ENCODE peak calls at places on chromosome 6, in ten cellular contexts. Y is progenitor cell of endocrine pancreas; A is adrenal gland; P is OCI-LY7; O is fibroblast of the aortic adventitia; J is HCEC 1CT; S is HCT116; R is stimulated activated CD4-positive, alpha-beta T cell treated with anti-CD3 and anti-CD28 coated beads, Interleukin-2, amount 100 ng/mL, for 4 hours; C is substantia nigra; Q is HepG2. L is an unnamed sample.

GRCh38 chr6:117795234-117795633 is 111.8 kb upstream of the SLC35F1 start:
- DNase-seq in C (no peak), S (no peak), P (no peak), Y (no peak), A (no peak), J (no peak), Q (no peak), R (no peak), O (no peak), L (no peak)

GRCh38 chr6:39508513-39508912 is 186.0 kb upstream of the KCNK16 start:
- DNase-seq in O (no peak), Y (no peak), J (no peak), R (no peak), S (no peak), A (no peak), Q (no peak), P (no peak), C (no peak), L (no peak)

GRCh38 chr6:166771701-166772100 is 144.7 kb upstream of the RPS6KA2 start:
- DNase-seq in Y (no peak), S (no peak), C (no peak), A (no peak), O (no peak), R (no peak), P (no peak), J (no peak), Q (no peak), L (no peak)

GRCh38 chr6:129368076-129368475 is 341.9 kb downstream of the ARHGAP18 start:
- DNase-seq in C (no peak), P (no peak), A (no peak), Q (no peak), O (no peak), R (no peak), J (no peak), S (no peak), Y (no peak), L (no peak)

GRCh38 chr6:3456794-3457709 is at the start of gene SLC22A23:
- DNase-seq in P (peak; percentile 39), A (peak; percentile 71), Q (peak; percentile 56), Y (peak; percentile 90), C (peak; percentile 54), S (peak; percentile 46), R (peak; percentile 75), J (no peak), O (no peak), L (peak; percentile 24)

GRCh38 chr6:128519132-128519930 is 1.1 kb downstream of the PTPRK start:
- DNase-seq in Q (peak; percentile 87), Y (peak; percentile 28), J (peak; percentile 58), P (no peak), A (peak; percentile 49), S (no peak), R (no peak), C (no peak), O (peak; percentile 54), L (peak; percentile 50)

GRCh38 chr6:1079525-1079924 is 232.4 kb upstream of the FOXQ1 start:
- DNase-seq in P (no peak), Y (no peak), Q (no peak), O (no peak), R (no peak), C (no peak), J (no peak), S (no peak), A (no peak), L (no peak)

GRCh38 chr6:136846046-136846445 is 23.7 kb downstream of the PEX7 start:
- DNase-seq in A (peak; percentile 56), P (peak; percentile 60), R (no peak), J (peak; percentile 42), Y (no peak), Q (peak; percentile 57), S (peak; percentile 47), C (no peak), O (peak; percentile 82), L (peak; percentile 65)

GRCh38 chr6:3546121-3546520 is 89.3 kb upstream of the SLC22A23 start:
- DNase-seq in R (no peak), Q (peak; percentile 64), P (no peak), C (no peak), A (no peak), S (no peak), J (no peak), Y (no peak), O (no peak), L (no peak)

GRCh38 chr6:42555477-42556457 is 8.1 kb upstream of the UBR2 start:
- DNase-seq in C (no peak), Y (no peak), O (no peak), J (no peak), P (peak; percentile 30), S (peak; percentile 33), R (no peak), Q (peak; percentile 39), A (no peak), L (peak; percentile 8)

GRCh38 chr6:70221025-70221714 is 81.7 kb downstream of the COL9A1 start:
- DNase-seq in S (no peak), Q (peak; percentile 12), C (no peak), R (no peak), A (peak; percentile 19), Y (no peak), J (peak; percentile 27), O (peak; percentile 39), P (peak; percentile 44), L (peak; percentile 21)

GRCh38 chr6:16045238-16045637 is 83.6 kb upstream of the MYLIP start:
- DNase-seq in Y (no peak), Q (no peak), P (no peak), A (no peak), C (no peak), O (no peak), S (no peak), J (no peak), R (no peak), L (peak; percentile 7)

GRCh38 chr6:95413789-95414188 is 163.5 kb upstream of the MANEA start:
- DNase-seq in A (no peak), J (no peak), C (no peak), Y (no peak), P (no peak), O (no peak), R (no peak), S (no peak), Q (no peak), L (no peak)

GRCh38 chr6:14321992-14322772 is 204.6 kb downstream of the CD83 start:
- DNase-seq in C (no peak), O (no peak), S (peak; percentile 4), A (no peak), Y (no peak), R (no peak), J (peak; percentile 10), P (no peak), Q (no peak), L (no peak)

GRCh38 chr6:158398252-158399024 is 86.2 kb downstream of the TULP4 start:
- DNase-seq in Q (no peak), O (no peak), J (no peak), Y (no peak), P (no peak), S (no peak), A (no peak), R (no peak), C (no peak), L (no peak)

GRCh38 chr6:57040011-57040410 is 6.5 kb upstream of the KIAA1586 start:
- DNase-seq in C (no peak), Y (no peak), S (peak; percentile 19), R (no peak), Q (no peak), J (peak; percentile 9), A (no peak), O (no peak), P (peak; percentile 40), L (no peak)

GRCh38 chr6:75830959-75831885 is 82.2 kb downstream of the MYO6 start:
- DNase-seq in A (no peak), P (no peak), Y (no peak), Q (no peak), R (no peak), S (no peak), J (peak; percentile 68), C (no peak), O (peak; percentile 29), L (peak; percentile 55)

GRCh38 chr6:162249907-162250642 is 477.5 kb downstream of the PRKN start:
- DNase-seq in P (no peak), Y (no peak), C (no peak), J (no peak), O (no peak), S (no peak), A (no peak), Q (peak; percentile 67), R (no peak), L (no peak)

GRCh38 chr6:159973951-159974350 is 5.1 kb downstream of the IGF2R start:
- DNase-seq in Q (peak; percentile 64), R (no peak), S (no peak), Y (no peak), J (peak; percentile 85), O (peak; percentile 66), P (no peak), C (no peak), A (no peak), L (peak; percentile 74)

GRCh38 chr6:100267721-100268123 is 197.0 kb downstream of the SIM1 start:
- DNase-seq in O (peak; percentile 19), Y (no peak), R (no peak), S (no peak), P (no peak), A (no peak), C (no peak), J (no peak), Q (no peak), L (peak; percentile 84)

GRCh38 chr6:36701401-36701991 is 3.9 kb downstream of the RAB44 start:
- DNase-seq in J (peak; percentile 24), Q (peak; percentile 52), R (no peak), O (no peak), C (no peak), P (peak; percentile 69), S (no peak), A (peak; percentile 4), Y (no peak), L (no peak)

GRCh38 chr6:32882879-32883250 is 28.9 kb downstream of the PSMB9 start:
- DNase-seq in O (peak; percentile 44), J (peak; percentile 72), A (no peak), Q (no peak), S (no peak), Y (no peak), C (no peak), P (no peak), R (no peak), L (peak; percentile 47)

GRCh38 chr6:163387317-163387716 is 27.2 kb upstream of the QKI start:
- DNase-seq in P (no peak), J (no peak), A (no peak), C (no peak), S (no peak), Y (no peak), Q (no peak), R (no peak), O (peak; percentile 14), L (no peak)

GRCh38 chr6:36029464-36029863 is 1.9 kb downstream of the MAPK14 start:
- DNase-seq in C (no peak), P (no peak), R (no peak), O (peak; percentile 91), Y (no peak), J (peak; percentile 79), A (no peak), S (no peak), Q (peak; percentile 68), L (peak; percentile 86)

GRCh38 chr6:10759884-10760329 is 12.3 kb downstream of the TMEM14B start:
- DNase-seq in Q (no peak), C (no peak), S (peak; percentile 78), J (peak; percentile 86), Y (no peak), R (no peak), O (peak; percentile 83), P (no peak), A (peak; percentile 94), L (peak; percentile 66)

GRCh38 chr6:158408552-158409130 is 96.4 kb downstream of the TULP4 start:
- DNase-seq in S (no peak), P (no peak), C (no peak), Q (no peak), J (no peak), O (peak; percentile 91), A (peak; percentile 41), R (no peak), Y (no peak), L (peak; percentile 89)

GRCh38 chr6:39203804-39204495 is 25.3 kb downstream of the KCNK5 start:
- DNase-seq in S (peak; percentile 27), J (no peak), R (no peak), A (no peak), O (no peak), C (no peak), P (no peak), Y (no peak), Q (no peak), L (no peak)

GRCh38 chr6:26044140-26045045 is 42.8 kb upstream of the HFE start:
- DNase-seq in A (peak; percentile 68), J (peak; percentile 70), O (peak; percentile 43), R (no peak), P (peak; percentile 71), Q (peak; percentile 86), Y (no peak), S (no peak), C (no peak), L (peak; percentile 29)

L was measured in AG10803.